ENCODE peak calls at places on chromosomes 3 and 15, in eight cellular contexts. Q is SK-N-SH; M is stimulated activated CD8-positive, alpha-beta memory T cell treated with anti-CD3 and anti-CD28 coated beads, Interleukin-4, amount 100 ng/mL, for 48 hours; H is KBM-7; V is A549; K is posterior vena cava; D is heart left ventricle; N is nucleus accumbens. G is an unnamed sample.

GRCh38 chr15:41930221-41930866 is 36.5 kb upstream of the SPTBN5 start:
- DNase-seq in Q (peak), M (no peak), H (no peak), V (peak), K (peak), D (no peak), N (no peak), G (peak)

GRCh38 chr3:124200336-124200901 is 208.5 kb upstream of the ROPN1 start:
- DNase-seq in Q (no peak), M (no peak), H (no peak), V (no peak), K (no peak), D (no peak), N (no peak), G (no peak)

GRCh38 chr3:46423588-46423987 is 16.5 kb downstream of the CCRL2 start:
- DNase-seq in Q (no peak), M (no peak), H (no peak), V (no peak), K (no peak), D (no peak), N (peak), G (peak)

GRCh38 chr3:160956785-160957184 is 148.4 kb downstream of the B3GALNT1 start:
- DNase-seq in Q (no peak), M (no peak), H (peak), V (no peak), K (no peak), D (no peak), N (no peak), G (peak)

GRCh38 chr3:112114558-112115160 is 18.4 kb downstream of the GCSAM start:
- DNase-seq in Q (no peak), M (no peak), H (no peak), V (no peak), K (no peak), D (no peak), N (no peak), G (no peak)

GRCh38 chr3:139302084-139302800 is 41.6 kb upstream of the MRPS22 start:
- DNase-seq in Q (peak), M (no peak), H (no peak), V (peak), K (no peak), D (no peak), N (no peak), G (peak)

GRCh38 chr3:49121244-49121671 is 635 bp upstream of the USP19 start:
- DNase-seq in Q (no peak), M (no peak), H (no peak), V (no peak), K (no peak), D (peak), N (no peak), G (no peak)

GRCh38 chr15:32802296-32802936 is 84.6 kb downstream of the GREM1 start:
- DNase-seq in Q (no peak), M (peak), H (peak), V (no peak), K (no peak), D (no peak), N (no peak), G (peak)

GRCh38 chr3:102159810-102160451 is 274.9 kb upstream of the ZPLD1 start:
- DNase-seq in Q (no peak), M (no peak), H (no peak), V (no peak), K (no peak), D (no peak), N (no peak), G (no peak)

GRCh38 chr15:50519740-50520425 is 26.6 kb downstream of the USP50 start:
- DNase-seq in Q (no peak), M (no peak), H (no peak), V (no peak), K (no peak), D (no peak), N (no peak), G (no peak)

GRCh38 chr15:56944485-56944884 is 26.0 kb downstream of the TCF12 start:
- DNase-seq in Q (no peak), M (no peak), H (no peak), V (no peak), K (no peak), D (no peak), N (no peak), G (no peak)

GRCh38 chr3:17908399-17909191 is 166.2 kb upstream of the TBC1D5 start:
- DNase-seq in Q (peak), M (no peak), H (no peak), V (no peak), K (no peak), D (no peak), N (no peak), G (no peak)

GRCh38 chr3:193711165-193711485 is 118.1 kb downstream of the OPA1 start:
- DNase-seq in Q (no peak), M (no peak), H (no peak), V (no peak), K (no peak), D (no peak), N (no peak), G (no peak)

GRCh38 chr3:126971891-126972351 is 11.0 kb upstream of the PLXNA1 start:
- DNase-seq in Q (peak), M (no peak), H (no peak), V (no peak), K (peak), D (peak), N (no peak), G (no peak)

GRCh38 chr3:88321696-88322095 is 171.9 kb downstream of the C3orf38 start:
- DNase-seq in Q (no peak), M (no peak), H (no peak), V (no peak), K (no peak), D (no peak), N (no peak), G (no peak)

GRCh38 chr3:195802261-195802701 is 9.4 kb downstream of the MUC4 start:
- DNase-seq in Q (no peak), M (peak), H (peak), V (no peak), K (no peak), D (no peak), N (no peak), G (no peak)

G was measured in mammary epithelial cell.